ENCODE peak calls at places on chromosomes 7 and 10, in seven cellular contexts. Y, Q, H, N, D, B and S are unnamed samples.
A peak's percentile ranks its signal among the peaks of the same experiment; 100 is the strongest.

GRCh38 chr7:125602441-125602840 is 672.8 kb upstream of the POT1 start:
- DNase-seq in H (no peak), D (no peak), N (no peak), Q (no peak), B (no peak), Y (no peak), S (no peak)

GRCh38 chr10:16441106-16441850 is 4.5 kb downstream of the PTER start:
- DNase-seq in H (peak; percentile 42), Y (no peak), D (no peak), N (peak; percentile 11), Q (peak; percentile 9), B (no peak), S (no peak)

GRCh38 chr7:133394369-133394768 is 141.5 kb downstream of the EXOC4 start:
- DNase-seq in D (no peak), Q (no peak), H (no peak), Y (no peak), B (no peak), N (no peak), S (no peak)

GRCh38 chr7:28688651-28689050 is 269.5 kb downstream of the TRIL start:
- DNase-seq in D (no peak), H (peak; percentile 50), Y (no peak), Q (peak; percentile 1), B (peak; percentile 53), N (peak; percentile 60), S (no peak)

GRCh38 chr10:84076540-84077195 is 62.6 kb upstream of the GHITM start:
- DNase-seq in Q (peak; percentile 21), Y (no peak), D (peak; percentile 17), B (peak; percentile 52), N (peak; percentile 79), H (peak; percentile 58), S (no peak)

GRCh38 chr7:151745090-151745638 is 131.8 kb downstream of the PRKAG2 start:
- DNase-seq in Q (peak; percentile 78), Y (no peak), H (peak; percentile 81), N (peak; percentile 66), D (no peak), B (peak; percentile 76), S (no peak)

GRCh38 chr10:32091046-32091445 is 34.8 kb upstream of the KIF5B start:
- DNase-seq in B (no peak), Q (no peak), H (no peak), Y (no peak), N (no peak), D (no peak), S (no peak)

GRCh38 chr10:99993994-99994689 is 15.6 kb downstream of the DNMBP start:
- DNase-seq in Y (no peak), H (peak; percentile 94), D (peak; percentile 80), B (peak; percentile 76), Q (peak; percentile 85), N (peak; percentile 94), S (peak; percentile 57)

GRCh38 chr7:30682131-30683083 is at the start of gene CRHR2:
- DNase-seq in Y (peak; percentile 32), Q (no peak), H (no peak), N (no peak), D (peak; percentile 54), B (peak; percentile 32), S (no peak)